ENCODE peak calls at places on chromosomes 13 and 19, in seven cellular contexts. U is glutamatergic neuron, F is fibroblast of mammary gland, X is kidney epithelial cell, S is PC-9, D is neural crest cell, M is AG04450. K is an unnamed sample.

GRCh38 chr19:54373781-54374266 is 9.1 kb upstream of the LAIR1 start:
- DNase-seq in U (no peak), F (no peak), X (no peak), S (no peak), D (no peak), M (no peak), K (no peak)

GRCh38 chr13:44174769-44175425 is 198.7 kb upstream of the SERP2 start:
- DNase-seq in U (no peak), F (peak), X (no peak), S (no peak), D (no peak), M (no peak), K (no peak)

GRCh38 chr13:73547239-73547638 is 488.4 kb downstream of the KLF5 start:
- DNase-seq in U (no peak), F (no peak), X (no peak), S (no peak), D (no peak), M (no peak), K (no peak)

GRCh38 chr13:102598061-102598460 is 1.3 kb downstream of the TPP2 start:
- DNase-seq in U (no peak), F (no peak), X (no peak), S (no peak), D (no peak), M (no peak), K (no peak)

GRCh38 chr13:30739646-30740642 is 4.6 kb downstream of the ALOX5AP start:
- DNase-seq in U (no peak), F (peak), X (peak), S (peak), D (no peak), M (peak), K (no peak)

GRCh38 chr13:39501711-39502324 is 101.2 kb downstream of the LHFPL6 start:
- DNase-seq in U (no peak), F (no peak), X (no peak), S (no peak), D (no peak), M (no peak), K (no peak)

GRCh38 chr13:47723898-47724297 is 277.2 kb downstream of the SUCLA2 start:
- DNase-seq in U (no peak), F (no peak), X (no peak), S (no peak), D (no peak), M (no peak), K (no peak)

GRCh38 chr19:18397242-18398202 is at the start of gene LRRC25:
- DNase-seq in U (peak), F (no peak), X (no peak), S (no peak), D (no peak), M (no peak), K (no peak)

GRCh38 chr13:80499536-80500280 is 158.8 kb upstream of the SPRY2 start:
- DNase-seq in U (no peak), F (peak), X (no peak), S (no peak), D (no peak), M (no peak), K (no peak)

GRCh38 chr19:38429055-38429810 is 3.2 kb upstream of the RASGRP4 start:
- DNase-seq in U (no peak), F (no peak), X (no peak), S (no peak), D (no peak), M (no peak), K (no peak)

DNA sequence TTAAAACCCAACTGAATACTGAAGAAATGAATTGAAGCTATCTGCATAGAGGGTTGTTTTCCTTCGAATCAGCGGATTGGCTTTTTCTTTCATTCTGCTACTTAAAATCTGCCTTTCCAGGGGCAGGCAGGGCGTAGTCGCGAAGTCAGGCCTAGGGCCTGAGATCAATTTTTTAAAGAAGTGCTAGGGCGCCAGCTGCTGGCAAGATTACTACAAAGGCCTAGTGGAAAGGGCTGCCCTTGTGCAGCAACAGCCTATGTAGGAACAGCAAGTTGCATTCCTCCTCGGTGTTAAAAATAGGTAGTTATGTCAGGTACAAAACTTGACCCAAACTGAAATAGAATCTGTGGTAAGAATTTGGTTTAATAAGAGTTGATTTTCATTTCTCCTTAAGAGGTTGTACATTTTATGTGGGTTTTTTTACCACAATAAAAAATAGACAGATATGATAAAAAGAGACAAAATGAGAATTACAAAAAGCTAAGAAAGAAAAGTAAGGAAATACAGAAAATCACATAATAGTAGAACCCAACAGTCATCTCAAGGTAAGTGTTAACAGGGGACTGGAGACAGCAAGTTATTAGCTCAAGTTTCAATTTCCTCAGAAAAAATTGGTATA is 9.5 kb upstream of the URAD start:
- DNase-seq in U (peak), F (peak), X (no peak), S (no peak), D (peak), M (no peak), K (peak)
- TF ChIP-seq CTCF in U (peak), F (peak), X (peak), S (peak), D (peak), M (peak), K (no peak)

GRCh38 chr13:82758056-82758455 is 1124.2 kb downstream of the SLITRK1 start:
- DNase-seq in U (no peak), F (peak), X (no peak), S (no peak), D (no peak), M (no peak), K (no peak)
- TF ChIP-seq CTCF in U (peak), F (peak), X (peak), S (peak), D (peak), M (peak), K (no peak)

GRCh38 chr13:78247362-78247761 is 328.7 kb upstream of the EDNRB start:
- DNase-seq in U (no peak), F (no peak), X (no peak), S (no peak), D (no peak), M (no peak), K (no peak)

GRCh38 chr13:78239681-78240080 is 321.1 kb upstream of the EDNRB start:
- DNase-seq in U (no peak), F (no peak), X (no peak), S (no peak), D (peak), M (no peak), K (no peak)

GRCh38 chr13:78238911-78239310 is 320.3 kb upstream of the EDNRB start:
- DNase-seq in U (no peak), F (no peak), X (no peak), S (no peak), D (no peak), M (no peak), K (no peak)

GRCh38 chr13:78241278-78241919 is 322.8 kb upstream of the EDNRB start:
- DNase-seq in U (peak), F (peak), X (no peak), S (no peak), D (peak), M (peak), K (peak)
- TF ChIP-seq CTCF in U (peak), F (peak), X (peak), S (peak), D (peak), M (peak), K (peak)

GRCh38 chr13:99766641-99767045 is 204.9 kb downstream of the ZIC5 start:
- DNase-seq in U (no peak), F (no peak), X (no peak), S (no peak), D (no peak), M (no peak), K (no peak)
- TF ChIP-seq CTCF in U (no peak), F (no peak), X (peak), S (peak), D (peak), M (no peak), K (no peak)

GRCh38 chr13:41199061-41199460 is 4.7 kb upstream of the KBTBD7 start:
- DNase-seq in U (no peak), F (no peak), X (no peak), S (no peak), D (no peak), M (no peak), K (no peak)

GRCh38 chr13:41193919-41194824 is at the start of gene KBTBD7:
- DNase-seq in U (peak), F (peak), X (peak), S (peak), D (peak), M (peak), K (peak)

GRCh38 chr13:41199526-41199925 is 5.2 kb upstream of the KBTBD7 start:
- DNase-seq in U (no peak), F (no peak), X (no peak), S (no peak), D (no peak), M (no peak), K (no peak)

GRCh38 chr13:41196011-41196410 is 1.6 kb upstream of the KBTBD7 start:
- DNase-seq in U (no peak), F (no peak), X (no peak), S (no peak), D (no peak), M (no peak), K (no peak)

GRCh38 chr13:41196620-41197019 is 2.3 kb upstream of the KBTBD7 start:
- DNase-seq in U (no peak), F (peak), X (no peak), S (no peak), D (no peak), M (no peak), K (no peak)
- TF ChIP-seq CTCF in U (no peak), F (peak), X (peak), S (no peak), D (peak), M (peak), K (no peak)

DNA sequence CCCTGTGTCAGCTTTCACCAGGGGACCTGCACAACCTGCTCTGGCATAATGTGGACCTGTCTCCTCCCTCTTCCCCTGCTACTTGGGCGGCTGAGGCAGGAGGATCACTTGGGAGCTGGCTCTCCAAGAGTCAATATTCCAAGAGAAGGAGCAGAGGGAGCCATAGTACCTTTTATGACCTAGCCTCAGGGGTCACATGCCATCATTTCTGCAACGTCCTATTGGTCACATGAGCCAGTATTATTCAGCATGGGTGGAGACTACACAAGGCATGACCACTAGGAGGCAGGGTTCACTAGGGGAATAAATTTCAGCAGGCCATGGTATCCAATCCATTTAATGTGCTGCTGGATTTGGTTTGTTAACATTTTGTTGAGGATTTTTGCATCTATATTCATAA is 12.0 kb upstream of the SHFL start:
- DNase-seq in U (no peak), F (peak), X (no peak), S (no peak), D (no peak), M (no peak), K (no peak)
- TF ChIP-seq CTCF in U (peak), F (peak), X (peak), S (peak), D (peak), M (peak), K (peak)

GRCh38 chr13:90420683-90421082 is 926.8 kb upstream of the MIR17HG start:
- DNase-seq in U (no peak), F (peak), X (no peak), S (no peak), D (no peak), M (no peak), K (no peak)
- TF ChIP-seq CTCF in U (no peak), F (peak), X (peak), S (peak), D (no peak), M (peak), K (no peak)

GRCh38 chr13:23375007-23375971 is 58.2 kb downstream of the SACS start:
- DNase-seq in U (peak), F (peak), X (peak), S (peak), D (peak), M (peak), K (peak)
- TF ChIP-seq CTCF in U (peak), F (no peak), X (no peak), S (no peak), D (peak), M (no peak), K (peak)